ENCODE peak calls at places on chromosomes 4 and X, in nine cellular contexts. X is posterior cingulate gyrus, C is tibial nerve, D is H4, H is brain microvascular endothelial cell, A is aorta, Q is MV-4-11, V is mammary epithelial cell, R is transverse colon. E is an unnamed sample.

GRCh38 chr4:4575284-4576211 is 33.7 kb upstream of the STX18 start:
- DNase-seq in C (peak; percentile 13), R (peak; percentile 74), X (peak; percentile 88), V (no peak), H (peak; percentile 6), Q (peak; percentile 43), A (peak; percentile 88), D (no peak), E (no peak)

GRCh38 chrX:147343467-147343866 is 528.9 kb upstream of the CXorf51A start:
- DNase-seq in V (no peak), R (no peak), H (no peak), Q (no peak), C (no peak), A (no peak), D (no peak), X (no peak), E (no peak)

GRCh38 chr4:40196724-40197281 is at the start of gene RHOH:
- DNase-seq in H (no peak), X (no peak), C (no peak), R (peak; percentile 76), V (no peak), D (no peak), Q (peak; percentile 91), A (no peak), E (no peak)

GRCh38 chr4:31674313-31674947 is 954.3 kb downstream of the PCDH7 start:
- DNase-seq in H (peak; percentile 16), X (no peak), Q (no peak), V (no peak), R (no peak), C (no peak), D (peak; percentile 32), A (no peak), E (no peak)

GRCh38 chr4:177450421-177451107 is 8.3 kb upstream of the AGA start:
- DNase-seq in H (no peak), A (no peak), D (no peak), Q (peak; percentile 67), X (no peak), R (no peak), C (no peak), V (peak; percentile 35), E (no peak)

GRCh38 chrX:22122510-22122909 is 90.4 kb downstream of the PHEX start:
- DNase-seq in H (peak; percentile 41), A (no peak), V (peak; percentile 97), R (no peak), X (no peak), Q (peak; percentile 18), C (peak; percentile 41), D (no peak), E (no peak)

GRCh38 chr4:33998204-33998603 is 2246.1 kb downstream of the ARAP2 start:
- DNase-seq in D (no peak), R (no peak), A (no peak), V (peak; percentile 41), C (no peak), H (no peak), X (no peak), Q (no peak), E (no peak)

GRCh38 chr4:40254961-40255721 is 58.3 kb downstream of the RHOH start:
- DNase-seq in R (no peak), H (peak; percentile 14), D (peak; percentile 78), A (no peak), V (peak; percentile 73), Q (no peak), C (no peak), X (no peak), E (peak; percentile 26)

GRCh38 chr4:66266035-66266434 is 595.7 kb upstream of the EPHA5 start:
- DNase-seq in Q (no peak), H (no peak), D (no peak), R (no peak), A (no peak), X (peak; percentile 38), C (no peak), V (no peak), E (peak; percentile 53)

GRCh38 chr4:56630876-56631666 is 50.0 kb downstream of the HOPX start:
- DNase-seq in R (no peak), Q (no peak), X (no peak), D (peak; percentile 25), V (no peak), H (no peak), A (no peak), C (no peak), E (no peak)

GRCh38 chr4:5746829-5747745 is 36.1 kb downstream of the EVC start:
- DNase-seq in X (no peak), C (no peak), V (peak; percentile 23), R (no peak), D (peak; percentile 52), H (peak; percentile 62), Q (no peak), A (no peak), E (no peak)

GRCh38 chrX:150157291-150157690 is 205.8 kb upstream of the MAMLD1 start:
- DNase-seq in H (no peak), Q (no peak), X (no peak), V (no peak), D (no peak), C (no peak), R (no peak), A (no peak), E (peak; percentile 47)

GRCh38 chrX:138945219-138945618 is 233.7 kb upstream of the FGF13 start:
- DNase-seq in C (no peak), A (no peak), X (no peak), V (peak; percentile 51), R (no peak), D (no peak), H (no peak), Q (peak; percentile 20), E (no peak)

GRCh38 chrX:105820247-105820646 is 2.1 kb upstream of the NRK start:
- DNase-seq in R (no peak), A (no peak), V (no peak), Q (no peak), D (no peak), X (no peak), H (no peak), C (no peak), E (no peak)

GRCh38 chr4:1209821-1210220 is 37.4 kb upstream of the SPON2 start:
- DNase-seq in A (peak; percentile 91), X (peak; percentile 82), H (no peak), D (no peak), C (peak; percentile 54), V (no peak), R (peak; percentile 66), Q (no peak), E (no peak)

GRCh38 chr4:87677731-87678130 is 27.7 kb downstream of the DMP1 start:
- DNase-seq in D (no peak), Q (no peak), H (no peak), A (no peak), R (no peak), C (peak; percentile 49), X (no peak), V (no peak), E (no peak)

E was measured in SJCRH30.